ENCODE peak calls at places on chromosomes 5 and 9, in nine cellular contexts. Q is AG09319, T is foreskin fibroblast, A is endothelial cell, E is left ventricle myocardium inferior, L is astrocyte of the spinal cord, M is fibroblast of pulmonary artery, J is coronary artery, G is fibroblast of lung. C is an unnamed sample.

GRCh38 chr5:58094031-58094430 is 365.9 kb downstream of the PLK2 start:
- DNase-seq in L (no peak), M (no peak), G (no peak), Q (no peak), J (no peak), T (peak), E (no peak), A (no peak), C (no peak)

GRCh38 chr5:73152411-73153388 is 20.3 kb upstream of the TMEM174 start:
- DNase-seq in L (no peak), Q (no peak), M (no peak), G (no peak), A (no peak), J (no peak), E (no peak), T (no peak), C (no peak)

GRCh38 chr5:32231241-32231640 is 57.1 kb upstream of the GOLPH3 start:
- DNase-seq in Q (no peak), M (no peak), L (no peak), G (no peak), A (no peak), T (peak), J (no peak), E (no peak), C (no peak)

GRCh38 chr5:135185461-135186075 is 151.5 kb upstream of the PITX1 start:
- DNase-seq in L (peak), M (peak), G (peak), J (no peak), T (peak), A (no peak), Q (no peak), E (no peak), C (no peak)

GRCh38 chr9:101462558-101462957 is 27.0 kb upstream of the ALDOB start:
- DNase-seq in J (no peak), Q (no peak), T (peak), E (no peak), L (peak), G (peak), A (no peak), M (peak), C (no peak)

GRCh38 chr5:7745882-7746735 is 104.8 kb downstream of the CFAP90 start:
- DNase-seq in E (peak), Q (peak), L (peak), A (peak), M (peak), G (peak), J (peak), T (peak), C (peak)

GRCh38 chr9:14326264-14326826 is 12.4 kb upstream of the NFIB start:
- DNase-seq in T (peak), L (peak), J (no peak), Q (no peak), A (no peak), M (peak), G (peak), E (no peak), C (no peak)

GRCh38 chr5:5221731-5222130 is 81.6 kb downstream of the ADAMTS16 start:
- DNase-seq in M (no peak), J (no peak), A (no peak), Q (no peak), G (peak), T (peak), L (peak), E (no peak), C (no peak)

GRCh38 chr9:2655411-2655901 is 33.9 kb downstream of the VLDLR start:
- DNase-seq in Q (peak), L (peak), A (no peak), M (peak), G (peak), J (no peak), T (peak), E (no peak), C (no peak)

GRCh38 chr9:96859461-96860198 is 5.3 kb upstream of the ZNF782 start:
- DNase-seq in T (peak), Q (no peak), M (peak), L (peak), J (no peak), G (peak), E (no peak), A (no peak), C (no peak)

GRCh38 chr9:136848393-136849037 is 694 bp upstream of the PHPT1 start:
- DNase-seq in G (no peak), J (no peak), A (peak), T (peak), Q (no peak), E (peak), L (no peak), M (no peak), C (peak)

GRCh38 chr9:97703437-97704326 is 6.5 kb upstream of the XPA start:
- DNase-seq in A (no peak), G (peak), T (peak), E (no peak), L (peak), J (no peak), Q (peak), M (peak), C (no peak)

GRCh38 chr9:27483576-27483975 is 40.5 kb upstream of the IFNK start:
- DNase-seq in A (no peak), G (no peak), L (no peak), J (no peak), E (no peak), T (no peak), Q (no peak), M (no peak), C (no peak)

GRCh38 chr9:121901616-121902015 is 191.5 kb downstream of the TTLL11 start:
- DNase-seq in L (no peak), M (peak), E (no peak), G (peak), A (no peak), T (no peak), Q (no peak), J (peak), C (no peak)

GRCh38 chr5:71693828-71694427 is 25.1 kb upstream of the CARTPT start:
- DNase-seq in E (no peak), J (no peak), T (no peak), G (no peak), Q (no peak), A (peak), L (peak), M (no peak), C (no peak)

GRCh38 chr9:132155514-132155913 is 6.3 kb upstream of the NTNG2 start:
- DNase-seq in G (no peak), Q (no peak), L (no peak), E (no peak), A (no peak), T (no peak), M (no peak), J (no peak), C (no peak)

GRCh38 chr9:23162789-23163188 is 663.3 kb downstream of the ELAVL2 start:
- DNase-seq in J (no peak), T (no peak), A (no peak), E (no peak), Q (no peak), M (no peak), L (no peak), G (no peak), C (no peak)

GRCh38 chr5:78691073-78691960 is 42.7 kb upstream of the LHFPL2 start:
- DNase-seq in G (no peak), L (peak), T (no peak), E (no peak), J (no peak), Q (no peak), M (no peak), A (no peak), C (no peak)

GRCh38 chr9:109859447-109859846 is 79.4 kb downstream of the PALM2AKAP2 start:
- DNase-seq in M (no peak), A (no peak), Q (no peak), G (no peak), J (no peak), T (peak), L (no peak), E (no peak), C (no peak)
- TF ChIP-seq CTCF in M (peak), A (peak), Q (peak), G (peak), J (no peak), T (no peak), L (peak), E (peak), C (peak)

DNA sequence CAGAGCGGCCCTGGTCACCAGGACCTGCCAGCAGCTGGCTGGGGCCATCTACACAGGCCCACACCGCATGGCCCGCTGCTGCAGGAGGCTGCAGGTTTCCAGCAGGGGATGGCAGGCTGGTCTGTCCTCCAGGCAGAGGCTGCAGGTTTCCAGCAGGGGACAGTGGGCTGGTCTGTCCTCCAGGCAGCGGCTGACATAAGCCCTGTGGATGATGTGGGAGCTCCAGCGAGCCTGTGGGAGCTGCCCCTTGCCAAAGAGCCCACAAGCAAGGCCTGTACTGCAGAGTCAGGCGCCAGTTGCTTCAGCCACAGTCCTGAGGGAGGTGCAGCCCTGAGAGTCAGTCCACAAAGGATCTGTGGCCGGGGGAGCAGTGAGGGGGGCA is 18.5 kb downstream of the TPPP start:
- DNase-seq in T (no peak), A (no peak), J (no peak), Q (no peak), G (no peak), M (no peak), L (no peak), E (no peak), C (no peak)
- TF ChIP-seq CTCF in T (no peak), A (no peak), J (no peak), Q (no peak), G (no peak), M (no peak), L (no peak), E (no peak), C (no peak)

GRCh38 chr5:146290318-146290717 is 48.3 kb upstream of the POU4F3 start:
- DNase-seq in T (peak), L (no peak), M (no peak), Q (no peak), J (no peak), E (no peak), A (no peak), G (peak), C (no peak)

GRCh38 chr5:146296245-146296644 is 42.4 kb upstream of the POU4F3 start:
- DNase-seq in E (no peak), M (no peak), Q (no peak), J (no peak), T (no peak), G (no peak), A (no peak), L (no peak), C (no peak)

DNA sequence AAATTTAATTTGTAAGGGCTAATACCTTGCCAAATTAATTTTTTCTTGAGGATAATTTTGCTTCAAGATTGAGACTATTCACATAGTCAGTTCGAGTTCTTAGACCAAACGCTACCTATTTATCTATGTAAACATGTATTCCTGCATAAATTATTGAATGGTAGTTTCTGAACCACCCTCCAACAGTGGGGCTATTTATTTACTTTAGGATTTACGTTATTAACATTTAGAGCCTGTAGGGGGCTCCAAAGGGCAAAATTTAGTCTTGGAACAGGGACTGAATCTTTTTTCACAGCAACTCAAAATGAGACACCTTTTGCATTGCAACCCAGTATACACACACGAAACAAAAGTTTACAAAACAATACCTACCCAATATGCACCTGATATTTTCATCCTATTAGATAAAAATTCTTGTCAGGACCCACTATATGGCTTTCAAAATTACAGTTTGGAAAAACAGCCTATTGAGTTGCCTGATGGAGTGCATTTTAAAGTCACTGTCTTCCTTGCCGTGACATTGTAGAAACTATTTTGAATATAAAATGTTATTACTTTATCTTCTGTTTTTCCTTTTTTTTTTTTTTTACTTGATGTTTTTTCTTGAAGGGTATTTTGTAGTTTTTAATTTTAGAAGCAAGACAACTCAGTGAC is 47.1 kb upstream of the POU4F3 start:
- DNase-seq in M (peak), E (no peak), J (no peak), A (peak), T (peak), L (peak), Q (no peak), G (peak), C (peak)
- TF ChIP-seq CTCF in M (peak), E (peak), J (no peak), A (peak), T (peak), L (peak), Q (peak), G (peak), C (peak)

GRCh38 chr9:711761-712523 is 129.6 kb upstream of the DMRT1 start:
- DNase-seq in M (no peak), L (no peak), E (no peak), J (peak), Q (no peak), T (no peak), G (no peak), A (no peak), C (no peak)

GRCh38 chr9:710951-711745 is 130.3 kb upstream of the DMRT1 start:
- DNase-seq in A (no peak), T (no peak), E (no peak), L (no peak), Q (no peak), J (peak), M (no peak), G (no peak), C (no peak)

GRCh38 chr9:714675-715074 is 126.8 kb upstream of the DMRT1 start:
- DNase-seq in L (no peak), T (peak), M (no peak), J (no peak), E (no peak), G (no peak), Q (no peak), A (no peak), C (no peak)

GRCh38 chr9:712643-713042 is 128.9 kb upstream of the DMRT1 start:
- DNase-seq in E (no peak), L (no peak), M (no peak), Q (no peak), J (peak), G (no peak), T (no peak), A (no peak), C (no peak)

GRCh38 chr9:713046-713445 is 128.5 kb upstream of the DMRT1 start:
- DNase-seq in G (no peak), E (no peak), L (no peak), Q (no peak), M (no peak), A (no peak), T (no peak), J (no peak), C (no peak)
- TF ChIP-seq CTCF in G (no peak), E (no peak), L (no peak), Q (no peak), M (no peak), A (no peak), T (no peak), J (no peak), C (no peak)